ENCODE peak calls at places on chromosomes 5 and 9, in six cellular contexts. M, N, U, T, G and Y are unnamed samples.

GRCh38 chr9:77438653-77439052 is 209.5 kb downstream of the GNA14 start:
- DNase-seq in M (no peak), N (no peak), U (no peak), T (no peak), G (no peak), Y (no peak)

GRCh38 chr9:6068983-6069382 is 53.6 kb upstream of the RANBP6 start:
- DNase-seq in M (no peak), N (no peak), U (no peak), T (no peak), G (no peak), Y (no peak)

GRCh38 chr9:97923529-97924108 is 1.3 kb upstream of the TRMO start:
- DNase-seq in M (peak; percentile 69), N (peak; percentile 77), U (peak; percentile 80), T (peak; percentile 84), G (peak; percentile 70), Y (peak; percentile 20)

GRCh38 chr5:174448662-174449061 is 275.7 kb upstream of the MSX2 start:
- DNase-seq in M (no peak), N (no peak), U (peak; percentile 43), T (no peak), G (peak; percentile 70), Y (no peak)

GRCh38 chr5:50712479-50712878 is 46.0 kb downstream of the PARP8 start:
- DNase-seq in M (no peak), N (no peak), U (no peak), T (no peak), G (no peak), Y (no peak)

GRCh38 chr9:100411472-100412270 is 15.3 kb upstream of the MSANTD3 start:
- DNase-seq in M (peak; percentile 87), N (peak; percentile 83), U (peak; percentile 85), T (peak; percentile 93), G (peak; percentile 92), Y (peak; percentile 50)

GRCh38 chr5:98556707-98557106 is 216.8 kb upstream of the RGMB start:
- DNase-seq in M (no peak), N (peak; percentile 37), U (peak; percentile 61), T (no peak), G (no peak), Y (no peak)

GRCh38 chr5:82861705-82862104 is 215.5 kb downstream of the TMEM167A start:
- DNase-seq in M (no peak), N (no peak), U (no peak), T (no peak), G (no peak), Y (no peak)

GRCh38 chr5:96331210-96331609 is 101.8 kb downstream of the PCSK1 start:
- DNase-seq in M (no peak), N (no peak), U (no peak), T (no peak), G (peak; percentile 43), Y (no peak)

GRCh38 chr9:108443741-108444140 is 412.0 kb downstream of the ACTL7B start:
- DNase-seq in M (no peak), N (peak; percentile 81), U (peak; percentile 71), T (no peak), G (peak; percentile 83), Y (peak; percentile 41)

GRCh38 chr9:19640023-19640422 is 148.8 kb downstream of the SLC24A2 start:
- DNase-seq in M (no peak), N (no peak), U (no peak), T (no peak), G (no peak), Y (no peak)

GRCh38 chr9:110744753-110745522 is 76.3 kb downstream of the MUSK start:
- DNase-seq in M (no peak), N (peak; percentile 91), U (peak; percentile 98), T (peak; percentile 80), G (peak; percentile 98), Y (peak; percentile 91)

GRCh38 chr5:135013445-135013844 is 20.6 kb downstream of the PITX1 start:
- DNase-seq in M (no peak), N (no peak), U (no peak), T (no peak), G (no peak), Y (no peak)

GRCh38 chr9:136901516-136902258 is 15.4 kb downstream of the TRAF2 start:
- DNase-seq in M (peak; percentile 81), N (peak; percentile 78), U (peak; percentile 45), T (peak; percentile 88), G (peak; percentile 64), Y (no peak)

GRCh38 chr5:170576602-170577584 is 73.1 kb downstream of the KCNIP1 start:
- DNase-seq in M (no peak), N (no peak), U (no peak), T (no peak), G (no peak), Y (no peak)

GRCh38 chr5:56412601-56413379 is 179.7 kb upstream of the ANKRD55 start:
- DNase-seq in M (peak; percentile 60), N (no peak), U (no peak), T (peak; percentile 80), G (no peak), Y (no peak)

GRCh38 chr5:119153629-119154028 is 82.7 kb downstream of the DMXL1 start:
- DNase-seq in M (no peak), N (no peak), U (no peak), T (no peak), G (no peak), Y (no peak)

GRCh38 chr5:56172225-56172624 is 60.9 kb downstream of the ANKRD55 start:
- DNase-seq in M (no peak), N (peak; percentile 3), U (peak; percentile 59), T (no peak), G (peak; percentile 67), Y (no peak)

GRCh38 chr9:89363921-89364663 is 45.8 kb downstream of the SECISBP2 start:
- DNase-seq in M (no peak), N (no peak), U (no peak), T (peak; percentile 60), G (no peak), Y (no peak)

GRCh38 chr9:29773676-29774075 is 2200.4 kb upstream of the C9orf72 start:
- DNase-seq in M (no peak), N (no peak), U (no peak), T (no peak), G (no peak), Y (no peak)

DNA sequence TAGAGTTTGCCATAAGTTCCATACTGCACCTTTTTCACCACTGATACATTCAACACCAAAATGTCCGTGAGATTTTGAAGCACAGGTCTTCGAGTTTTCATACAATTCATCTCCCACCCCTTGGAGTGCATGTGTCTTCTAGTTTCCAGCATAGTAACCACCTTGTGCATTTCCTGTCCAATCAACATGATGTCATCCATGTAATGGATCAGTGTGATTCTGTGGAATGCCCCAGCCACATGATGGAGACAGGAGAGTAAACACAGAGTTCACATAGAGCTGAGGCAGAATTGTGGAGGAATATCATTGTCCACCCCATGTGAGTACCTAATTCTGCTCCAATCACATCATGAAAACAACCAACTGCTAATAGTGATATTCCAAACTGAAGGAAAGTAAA is 441.5 kb upstream of the CDH6 start:
- DNase-seq in M (no peak), N (no peak), U (peak; percentile 28), T (no peak), G (peak; percentile 1), Y (no peak)
- TF ChIP-seq CTCF in M (no peak), N (no peak), U (no peak), T (no peak), G (no peak), Y (no peak)

GRCh38 chr9:135793221-135794056 is 91.5 kb downstream of the KCNT1 start:
- DNase-seq in M (no peak), N (no peak), U (no peak), T (no peak), G (no peak), Y (no peak)
- H3K27me3 ChIP-seq in M (no peaks in the 10 kb centered on the region), N (no peaks in the 10 kb centered on the region), U (peaks cover 22% of the 10 kb centered on the region), T (peaks cover 6% of the 10 kb centered on the region), G (no peaks in the 10 kb centered on the region), Y (no peaks in the 10 kb centered on the region)

GRCh38 chr9:129010267-129010975 is 17.7 kb downstream of the SH3GLB2 start:
- DNase-seq in M (no peak), N (no peak), U (no peak), T (no peak), G (no peak), Y (no peak)
- H3K4me3 ChIP-seq in M (no peak overlapping the region), N (no peak overlapping the region), U (no peak overlapping the region), T (no peak overlapping the region), G (no peak overlapping the region), Y (no peak overlapping the region)

GRCh38 chr5:88113429-88113828 is 155.2 kb downstream of the TMEM161B start:
- DNase-seq in M (no peak), N (no peak), U (no peak), T (no peak), G (no peak), Y (no peak)
- TF ChIP-seq CTCF in M (no peak), N (peak; percentile 17), U (no peak), T (no peak), G (no peak), Y (no peak)